ENCODE peak calls at places on chromosomes 2 and 18, in five cellular contexts. One of them, this sample, is unnamed.

GRCh38 chr2:35228584-35228983 is 1127.0 kb upstream of the CRIM1 start:
- DNase-seq in Right ventricle myocardium superior: no peak
- DNase-seq in CD8-positive, alpha-beta memory T cell: no peak
- DNase-seq in A172: no peak
- DNase-seq in tibial nerve: no peak
- DNase-seq in this sample: no peak

GRCh38 chr2:191171291-191171690 is 20.5 kb upstream of the STAT4 start:
- DNase-seq in tibial nerve: no peak
- DNase-seq in CD8-positive, alpha-beta memory T cell: no peak
- DNase-seq in A172: no peak
- DNase-seq in Right ventricle myocardium superior: no peak
- DNase-seq in this sample: no peak

GRCh38 chr2:160646684-160647444 is 153.3 kb upstream of the RBMS1 start:
- DNase-seq in CD8-positive, alpha-beta memory T cell: no peak
- DNase-seq in A172: no peak
- DNase-seq in tibial nerve: no peak
- DNase-seq in Right ventricle myocardium superior: no peak
- DNase-seq in this sample: peak

GRCh38 chr2:15293262-15293937 is 267.7 kb downstream of the NBAS start:
- DNase-seq in Right ventricle myocardium superior: no peak
- DNase-seq in CD8-positive, alpha-beta memory T cell: no peak
- DNase-seq in tibial nerve: no peak
- DNase-seq in A172: no peak
- DNase-seq in this sample: no peak

GRCh38 chr18:31555971-31556747 is 35.5 kb upstream of the TTR start:
- DNase-seq in tibial nerve: no peak
- DNase-seq in Right ventricle myocardium superior: no peak
- DNase-seq in CD8-positive, alpha-beta memory T cell: no peak
- DNase-seq in A172: peak
- DNase-seq in this sample: no peak

GRCh38 chr18:7488571-7488970 is 78.5 kb upstream of the PTPRM start:
- DNase-seq in tibial nerve: no peak
- DNase-seq in Right ventricle myocardium superior: no peak
- DNase-seq in CD8-positive, alpha-beta memory T cell: no peak
- DNase-seq in A172: no peak
- DNase-seq in this sample: no peak

GRCh38 chr2:223725494-223725893 is 111.9 kb downstream of the AP1S3 start:
- DNase-seq in CD8-positive, alpha-beta memory T cell: no peak
- DNase-seq in Right ventricle myocardium superior: peak
- DNase-seq in A172: peak
- DNase-seq in tibial nerve: peak
- DNase-seq in this sample: peak

GRCh38 chr2:128640847-128641360 is 322.2 kb upstream of the HS6ST1 start:
- DNase-seq in CD8-positive, alpha-beta memory T cell: no peak
- DNase-seq in Right ventricle myocardium superior: no peak
- DNase-seq in tibial nerve: no peak
- DNase-seq in A172: no peak
- DNase-seq in this sample: peak

GRCh38 chr2:140580799-140581198 is 1550.0 kb downstream of the LRP1B start:
- DNase-seq in tibial nerve: no peak
- DNase-seq in CD8-positive, alpha-beta memory T cell: no peak
- DNase-seq in Right ventricle myocardium superior: no peak
- DNase-seq in A172: no peak
- DNase-seq in this sample: no peak

GRCh38 chr2:167140767-167141166 is 252.5 kb downstream of the XIRP2 start:
- DNase-seq in A172: peak
- DNase-seq in CD8-positive, alpha-beta memory T cell: no peak
- DNase-seq in tibial nerve: no peak
- DNase-seq in Right ventricle myocardium superior: no peak
- DNase-seq in this sample: no peak

GRCh38 chr2:109185801-109186570 is 57.0 kb downstream of the SH3RF3 start:
- DNase-seq in CD8-positive, alpha-beta memory T cell: no peak
- DNase-seq in Right ventricle myocardium superior: peak
- DNase-seq in A172: peak
- DNase-seq in tibial nerve: no peak
- DNase-seq in this sample: peak

GRCh38 chr2:12730265-12730664 is 13.5 kb downstream of the TRIB2 start:
- DNase-seq in Right ventricle myocardium superior: no peak
- DNase-seq in tibial nerve: no peak
- DNase-seq in A172: no peak
- DNase-seq in CD8-positive, alpha-beta memory T cell: no peak
- DNase-seq in this sample: no peak